ENCODE peak calls at places on chromosomes 1 and 21, in six cellular contexts. O is GM12878, U is H1, F is GM23248, K is fibroblast of lung, L is hepatocyte. Y is an unnamed sample.

GRCh38 chr1:175857756-175858155 is 114.4 kb upstream of the TNR start:
- DNase-seq in K (no peak), U (no peak), L (no peak), F (no peak), O (no peak), Y (no peak)

GRCh38 chr1:93672477-93673158 is 9.0 kb downstream of the BCAR3 start:
- DNase-seq in L (no peak), K (no peak), O (no peak), F (no peak), U (no peak), Y (no peak)

GRCh38 chr1:247332901-247333361 is 1.3 kb upstream of the ZNF496 start:
- DNase-seq in F (peak; percentile 60), U (no peak), L (peak; percentile 48), O (no peak), K (peak; percentile 28), Y (no peak)

GRCh38 chr1:108801101-108801500 is 54.6 kb downstream of the STXBP3 start:
- DNase-seq in K (peak; percentile 46), L (no peak), O (no peak), F (peak; percentile 55), U (no peak), Y (no peak)

GRCh38 chr1:109045595-109045994 is 3.7 kb upstream of the WDR47 start:
- DNase-seq in O (no peak), L (no peak), K (no peak), U (no peak), F (no peak), Y (no peak)

GRCh38 chr1:42720868-42721267 is 19.2 kb downstream of the CLDN19 start:
- DNase-seq in U (no peak), F (no peak), O (no peak), L (peak; percentile 44), K (no peak), Y (no peak)

GRCh38 chr1:15703562-15703961 is 19.4 kb downstream of the PLEKHM2 start:
- DNase-seq in U (no peak), K (peak; percentile 94), F (peak; percentile 98), L (peak; percentile 86), O (no peak), Y (no peak)

GRCh38 chr1:18417317-18418269 is 63.1 kb upstream of the KLHDC7A start:
- DNase-seq in L (peak; percentile 32), F (no peak), O (no peak), U (no peak), K (no peak), Y (no peak)

GRCh38 chr1:39104158-39105060 is 78.3 kb downstream of the NDUFS5 start:
- DNase-seq in O (no peak), U (peak; percentile 66), K (peak; percentile 45), L (peak; percentile 60), F (peak; percentile 67), Y (peak; percentile 31)

GRCh38 chr1:81224222-81224621 is 576.5 kb upstream of the ADGRL2 start:
- DNase-seq in O (no peak), U (no peak), L (no peak), F (no peak), K (no peak), Y (no peak)

GRCh38 chr1:53634571-53634979 is 104.4 kb downstream of the GLIS1 start:
- DNase-seq in L (no peak), K (no peak), U (peak; percentile 50), F (no peak), O (no peak), Y (no peak)

GRCh38 chr1:204896787-204897469 is 26.3 kb downstream of the NFASC start:
- DNase-seq in F (no peak), O (no peak), U (no peak), L (no peak), K (no peak), Y (no peak)

GRCh38 chr1:41915786-41916571 is 2.7 kb downstream of the HIVEP3 start:
- DNase-seq in O (no peak), K (no peak), L (no peak), F (no peak), U (no peak), Y (no peak)

GRCh38 chr1:94143809-94144176 is 22.8 kb upstream of the ABCA4 start:
- DNase-seq in U (no peak), O (no peak), F (no peak), L (no peak), K (no peak), Y (no peak)

GRCh38 chr1:35044406-35044805 is 12.7 kb upstream of the ZMYM6 start:
- DNase-seq in K (no peak), U (no peak), O (no peak), F (no peak), L (no peak), Y (no peak)

GRCh38 chr21:39066829-39067785 is 116.1 kb downstream of the PSMG1 start:
- DNase-seq in K (no peak), L (peak; percentile 33), U (no peak), O (no peak), F (no peak), Y (no peak)

GRCh38 chr1:85363526-85363925 is 87.1 kb upstream of the BCL10 start:
- DNase-seq in F (peak; percentile 55), O (no peak), U (no peak), L (no peak), K (no peak), Y (no peak)

GRCh38 chr1:46244656-46245371 is 2.7 kb upstream of the RAD54L start:
- DNase-seq in L (no peak), F (peak; percentile 60), O (no peak), K (peak; percentile 18), U (no peak), Y (peak; percentile 91)
- H2AFZ ChIP-seq in L (no peak overlapping the region), F (no peak overlapping the region), O (peak overlapping the region; percentile 64), K (no peak overlapping the region), U (no peak overlapping the region), Y (peak overlapping the region; percentile 88)

GRCh38 chr21:43646550-43647260 is 12.6 kb downstream of the HSF2BP start:
- DNase-seq in K (peak; percentile 95), L (peak; percentile 94), F (peak; percentile 93), O (no peak), U (peak; percentile 93), Y (peak; percentile 92)
- H3K27ac ChIP-seq in K (no peak overlapping the region), L (peak overlapping the region; percentile 64), F (peak overlapping the region; percentile 22), O (no peak overlapping the region), U (no peak overlapping the region), Y (no peak overlapping the region)

DNA sequence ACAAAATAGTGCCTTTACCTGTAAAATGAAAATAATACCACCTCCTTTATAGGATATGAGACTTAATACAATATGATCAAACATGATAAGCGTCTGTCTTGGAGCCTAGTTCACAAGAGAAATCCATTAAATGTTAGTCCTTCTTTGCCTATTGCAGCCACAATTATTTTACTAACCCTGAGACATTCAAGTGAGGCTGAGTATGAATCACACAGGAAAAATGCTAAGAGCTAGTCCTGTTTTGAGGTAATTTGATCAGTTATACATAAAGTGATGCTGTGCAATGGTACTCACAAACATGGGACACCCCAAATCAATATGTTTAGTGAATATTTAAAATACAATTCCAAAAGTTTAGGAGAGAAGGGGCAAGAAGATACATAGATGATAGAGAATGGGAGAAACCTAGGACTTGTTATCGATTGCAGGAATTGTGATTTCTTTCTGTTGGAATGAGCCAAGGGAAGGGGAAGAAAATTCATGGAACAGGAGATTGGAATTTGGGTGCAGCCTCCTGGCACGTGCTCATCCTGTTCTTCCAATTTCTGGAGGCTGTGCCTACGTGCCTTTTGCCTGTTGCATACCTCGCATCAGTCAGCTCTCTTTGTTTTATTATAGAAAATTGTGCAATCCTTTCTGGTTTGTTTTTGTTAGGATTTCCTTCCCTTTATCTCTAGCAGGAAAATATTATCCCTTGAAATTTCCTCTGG is 39.9 kb upstream of the BACH1 start:
- DNase-seq in F (peak; percentile 84), O (no peak), K (peak; percentile 69), L (no peak), U (no peak), Y (no peak)
- H3K4me3 ChIP-seq in F (peak overlapping the region; percentile 52), O (no peak overlapping the region), K (peak overlapping the region; percentile 5), L (no peak overlapping the region), U (no peak overlapping the region), Y (no peak overlapping the region)

GRCh38 chr1:230633469-230633868 is 8.8 kb upstream of the COG2 start:
- DNase-seq in U (no peak), L (no peak), K (no peak), F (no peak), O (no peak), Y (no peak)

GRCh38 chr1:230629511-230629910 is 12.8 kb upstream of the COG2 start:
- DNase-seq in U (no peak), O (no peak), K (no peak), F (no peak), L (no peak), Y (no peak)

GRCh38 chr1:230634384-230634783 is 7.9 kb upstream of the COG2 start:
- DNase-seq in L (no peak), F (no peak), K (no peak), U (no peak), O (no peak), Y (no peak)

GRCh38 chr1:230632273-230632873 is 9.9 kb upstream of the COG2 start:
- DNase-seq in U (no peak), L (peak; percentile 60), O (no peak), K (peak; percentile 42), F (peak; percentile 50), Y (peak; percentile 69)

DNA sequence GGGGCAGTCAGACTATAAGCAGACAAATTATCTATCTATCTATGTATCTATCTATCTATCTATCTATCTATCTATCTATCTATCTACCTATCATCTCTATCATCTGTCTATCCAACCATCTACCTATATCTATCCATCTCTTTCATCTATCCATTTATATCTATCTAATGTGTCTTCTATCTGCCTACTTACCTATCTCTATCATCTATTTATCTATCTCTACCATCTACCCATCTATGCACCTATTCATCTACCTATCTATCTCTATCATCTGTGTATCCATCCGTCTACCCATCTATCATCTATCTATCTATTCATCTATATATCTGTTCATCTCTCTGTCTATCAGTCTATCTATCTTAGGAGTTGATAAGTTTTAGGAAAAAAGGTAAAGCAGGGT is 10.8 kb upstream of the COG2 start:
- DNase-seq in K (no peak), U (no peak), L (no peak), F (no peak), O (no peak), Y (no peak)
- H2AFZ ChIP-seq in K (no peak overlapping the region), U (no peak overlapping the region), L (no peak overlapping the region), F (no peak overlapping the region), O (no peak overlapping the region), Y (no peak overlapping the region)

GRCh38 chr1:87273291-87273690 is 55.4 kb upstream of the LMO4 start:
- DNase-seq in F (no peak), K (no peak), L (no peak), O (no peak), U (no peak), Y (no peak)
- H3K27ac ChIP-seq in F (no peak overlapping the region), K (no peak overlapping the region), L (no peak overlapping the region), O (no peak overlapping the region), U (no peak overlapping the region), Y (no peak overlapping the region)

DNA sequence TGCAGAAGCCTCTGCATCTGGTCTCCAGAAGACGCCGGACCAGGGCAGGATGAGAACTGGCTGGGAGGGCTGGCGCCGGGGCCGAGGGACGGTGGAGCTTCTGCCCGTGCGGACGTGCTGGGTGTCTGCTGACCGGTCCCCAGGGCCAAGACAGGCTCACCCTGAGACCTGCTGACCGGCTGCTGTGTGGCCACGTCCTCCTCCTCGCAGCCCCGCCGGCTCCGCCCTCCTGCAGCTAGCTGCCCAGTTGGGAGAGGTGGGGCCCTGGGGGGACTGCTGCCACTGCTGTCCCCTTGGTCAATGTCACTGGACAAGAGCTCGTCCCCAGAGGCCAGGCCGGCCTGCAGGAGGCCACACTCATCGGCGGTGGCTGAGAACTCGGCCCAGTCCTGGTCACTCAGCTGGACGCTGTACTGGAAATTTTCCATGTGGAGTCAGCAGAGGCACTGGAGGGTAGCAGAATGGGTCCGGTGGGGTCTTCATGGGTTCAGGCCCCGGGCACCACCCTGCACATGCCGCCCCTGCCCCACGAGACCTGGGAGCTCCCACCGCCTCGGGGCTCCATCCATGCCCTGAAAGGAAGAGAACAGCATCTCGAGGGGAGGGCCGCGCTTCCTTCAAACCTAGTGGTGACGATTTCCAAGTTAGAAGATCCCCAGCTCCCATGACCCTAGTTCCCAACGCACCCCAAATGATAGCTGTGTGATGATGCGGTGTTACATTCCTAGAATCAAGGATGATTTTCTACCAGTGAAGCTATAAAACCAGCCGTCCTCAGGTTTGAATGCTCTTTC is 1.1 kb downstream of the PERM1 start:
- DNase-seq in F (no peak), K (no peak), L (no peak), O (no peak), U (no peak), Y (no peak)
- H3K4me3 ChIP-seq in F (no peak overlapping the region), K (no peak overlapping the region), L (no peak overlapping the region), O (no peak overlapping the region), U (no peak overlapping the region), Y (no peak overlapping the region)

Y was measured in Karpas-422.